ENCODE peak calls at places on chromosomes 5 and 9, in six cellular contexts. T, B, X, I, K and Q are unnamed samples.

GRCh38 chr9:109387206-109387605 is 66.3 kb upstream of the EPB41L4B start:
- DNase-seq in T (no peak), B (no peak), X (no peak), I (no peak), K (no peak), Q (no peak)

GRCh38 chr5:163408311-163408923 is 29.0 kb upstream of the CCNG1 start:
- DNase-seq in T (peak), B (peak), X (peak), I (peak), K (peak), Q (no peak)

GRCh38 chr5:134468921-134469400 is 56.5 kb upstream of the JADE2 start:
- DNase-seq in T (no peak), B (no peak), X (no peak), I (no peak), K (no peak), Q (no peak)

GRCh38 chr5:82494942-82495341 is 216.8 kb upstream of the RPS23 start:
- DNase-seq in T (no peak), B (no peak), X (no peak), I (no peak), K (peak), Q (no peak)

GRCh38 chr5:102937916-102938315 is 182.0 kb downstream of the GIN1 start:
- DNase-seq in T (no peak), B (no peak), X (no peak), I (no peak), K (peak), Q (no peak)

GRCh38 chr5:53038196-53038847 is 49.2 kb downstream of the ITGA2 start:
- DNase-seq in T (no peak), B (peak), X (no peak), I (peak), K (no peak), Q (no peak)

GRCh38 chr5:10552183-10553143 is 11.4 kb upstream of the ANKRD33B start:
- DNase-seq in T (no peak), B (no peak), X (no peak), I (no peak), K (no peak), Q (no peak)

GRCh38 chr9:91486699-91487497 is 63.3 kb upstream of the NFIL3 start:
- DNase-seq in T (peak), B (no peak), X (no peak), I (no peak), K (peak), Q (no peak)

GRCh38 chr5:64742821-64743220 is 25.7 kb downstream of the SREK1IP1 start:
- DNase-seq in T (no peak), B (no peak), X (no peak), I (no peak), K (no peak), Q (no peak)

GRCh38 chr9:130972277-130972956 is 33.4 kb upstream of the FIBCD1 start:
- DNase-seq in T (no peak), B (no peak), X (no peak), I (no peak), K (no peak), Q (no peak)

GRCh38 chr9:21590058-21590996 is 108.2 kb upstream of the IFNE start:
- DNase-seq in T (no peak), B (no peak), X (no peak), I (no peak), K (no peak), Q (no peak)

GRCh38 chr5:135605221-135605620 is 26.4 kb upstream of the CXCL14 start:
- DNase-seq in T (no peak), B (no peak), X (no peak), I (no peak), K (no peak), Q (no peak)

GRCh38 chr9:136671646-136672430 is 9.1 kb downstream of the EGFL7 start:
- DNase-seq in T (no peak), B (no peak), X (peak), I (peak), K (no peak), Q (no peak)

GRCh38 chr5:61809651-61810050 is 477.6 kb downstream of the ZSWIM6 start:
- DNase-seq in T (no peak), B (no peak), X (no peak), I (peak), K (no peak), Q (no peak)

GRCh38 chr9:7790022-7790818 is 9.4 kb downstream of the DMAC1 start:
- DNase-seq in T (no peak), B (no peak), X (no peak), I (no peak), K (no peak), Q (no peak)
- TF ChIP-seq CTCF in T (no peak), B (no peak), X (no peak), I (no peak), K (no peak), Q (no peak)

GRCh38 chr5:2196989-2197531 is 314.3 kb upstream of the IRX4 start:
- DNase-seq in T (no peak), B (no peak), X (no peak), I (no peak), K (no peak), Q (no peak)
- TF ChIP-seq CTCF in T (no peak), B (no peak), X (no peak), I (no peak), K (no peak), Q (no peak)

GRCh38 chr9:98707158-98708102 is 1.3 kb downstream of the GABBR2 start:
- DNase-seq in T (peak), B (peak), X (no peak), I (peak), K (peak), Q (peak)
- TF ChIP-seq CTCF in T (peak), B (peak), X (no peak), I (no peak), K (peak), Q (peak)

GRCh38 chr5:35372482-35372881 is 142.2 kb upstream of the PRLR start:
- DNase-seq in T (no peak), B (no peak), X (no peak), I (no peak), K (no peak), Q (no peak)

GRCh38 chr5:35371971-35372426 is 141.7 kb upstream of the PRLR start:
- DNase-seq in T (no peak), B (no peak), X (no peak), I (no peak), K (no peak), Q (no peak)

GRCh38 chr5:35369965-35370790 is 139.9 kb upstream of the PRLR start:
- DNase-seq in T (no peak), B (no peak), X (no peak), I (no peak), K (no peak), Q (no peak)

GRCh38 chr5:35374584-35374983 is 144.3 kb upstream of the PRLR start:
- DNase-seq in T (no peak), B (no peak), X (no peak), I (no peak), K (no peak), Q (no peak)

GRCh38 chr5:35373196-35373696 is 143.0 kb upstream of the PRLR start:
- DNase-seq in T (no peak), B (no peak), X (no peak), I (no peak), K (no peak), Q (no peak)
- TF ChIP-seq CTCF in T (no peak), B (no peak), X (no peak), I (no peak), K (no peak), Q (no peak)

DNA sequence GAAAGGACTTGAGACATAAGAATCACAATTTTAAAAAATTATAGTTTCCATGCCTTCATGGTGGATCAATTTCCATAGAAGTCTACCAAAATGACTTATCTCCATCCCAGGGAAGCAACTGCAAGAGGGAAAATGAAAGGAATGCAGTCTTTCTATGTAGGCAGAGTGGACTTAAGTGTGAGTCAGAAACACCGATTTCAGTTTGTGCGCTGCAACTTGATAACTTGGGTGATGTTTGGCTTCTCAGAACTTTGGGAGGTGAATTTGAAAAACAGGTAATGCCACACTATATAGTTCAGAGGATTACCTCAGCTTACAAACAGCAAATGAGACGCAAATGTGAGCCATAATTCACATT is 708 bp upstream of the CSNK1G3 start:
- DNase-seq in T (peak), B (no peak), X (no peak), I (peak), K (peak), Q (no peak)
- TF ChIP-seq CTCF in T (no peak), B (no peak), X (no peak), I (no peak), K (no peak), Q (no peak)